ENCODE peak calls at places on chromosomes 16 and 17, in nine cellular contexts. One of them, this sample, is unnamed.

GRCh38 chr17:19579192-19579668 is 45.6 kb downstream of the SLC47A1 start:
- DNase-seq in progenitor cell of endocrine pancreas: no peak
- DNase-seq in HFF-Myc: no peak
- DNase-seq in PC-9: no peak
- DNase-seq in AG10803: no peak
- DNase-seq in B cell: no peak
- DNase-seq in AG04450: no peak
- DNase-seq in left ventricle myocardium inferior: no peak
- DNase-seq in heart left ventricle: no peak
- DNase-seq in this sample: no peak

GRCh38 chr16:24822542-24822941 is 23.2 kb upstream of the SLC5A11 start:
- DNase-seq in PC-9: no peak
- DNase-seq in HFF-Myc: no peak
- DNase-seq in heart left ventricle: no peak
- DNase-seq in progenitor cell of endocrine pancreas: no peak
- DNase-seq in AG04450: no peak
- DNase-seq in left ventricle myocardium inferior: no peak
- DNase-seq in B cell: no peak
- DNase-seq in AG10803: no peak
- DNase-seq in this sample: no peak

GRCh38 chr17:45719335-45720071 is 64.6 kb upstream of the CRHR1 start:
- DNase-seq in PC-9: peak
- DNase-seq in progenitor cell of endocrine pancreas: no peak
- DNase-seq in AG10803: peak
- DNase-seq in AG04450: peak
- DNase-seq in B cell: no peak
- DNase-seq in HFF-Myc: peak
- DNase-seq in left ventricle myocardium inferior: no peak
- DNase-seq in heart left ventricle: no peak
- DNase-seq in this sample: no peak

GRCh38 chr17:69103557-69104233 is 38.0 kb downstream of the ABCA6 start:
- DNase-seq in AG04450: no peak
- DNase-seq in heart left ventricle: no peak
- DNase-seq in B cell: no peak
- DNase-seq in progenitor cell of endocrine pancreas: peak
- DNase-seq in HFF-Myc: no peak
- DNase-seq in AG10803: no peak
- DNase-seq in left ventricle myocardium inferior: no peak
- DNase-seq in PC-9: no peak
- DNase-seq in this sample: no peak

GRCh38 chr17:43645765-43646481 is 15.8 kb downstream of the MEOX1 start:
- DNase-seq in HFF-Myc: no peak
- DNase-seq in AG04450: no peak
- DNase-seq in AG10803: peak
- DNase-seq in B cell: peak
- DNase-seq in PC-9: no peak
- DNase-seq in left ventricle myocardium inferior: peak
- DNase-seq in heart left ventricle: peak
- DNase-seq in progenitor cell of endocrine pancreas: peak
- DNase-seq in this sample: no peak

GRCh38 chr17:74386397-74386796 is 19.1 kb downstream of the GPR142 start:
- DNase-seq in progenitor cell of endocrine pancreas: no peak
- DNase-seq in PC-9: no peak
- DNase-seq in AG10803: no peak
- DNase-seq in HFF-Myc: no peak
- DNase-seq in B cell: no peak
- DNase-seq in heart left ventricle: peak
- DNase-seq in left ventricle myocardium inferior: peak
- DNase-seq in AG04450: no peak
- DNase-seq in this sample: no peak

GRCh38 chr17:4142107-4142900 is 526 bp downstream of the ZZEF1 start:
- DNase-seq in PC-9: no peak
- DNase-seq in B cell: no peak
- DNase-seq in HFF-Myc: no peak
- DNase-seq in AG04450: no peak
- DNase-seq in left ventricle myocardium inferior: peak
- DNase-seq in AG10803: peak
- DNase-seq in heart left ventricle: peak
- DNase-seq in progenitor cell of endocrine pancreas: no peak
- DNase-seq in this sample: no peak

GRCh38 chr17:68356520-68356919 is 65.2 kb downstream of the ARSG start:
- DNase-seq in progenitor cell of endocrine pancreas: no peak
- DNase-seq in left ventricle myocardium inferior: no peak
- DNase-seq in AG04450: no peak
- DNase-seq in PC-9: no peak
- DNase-seq in AG10803: no peak
- DNase-seq in heart left ventricle: no peak
- DNase-seq in B cell: no peak
- DNase-seq in HFF-Myc: no peak
- DNase-seq in this sample: peak

GRCh38 chr17:19614900-19615299 is 33.7 kb upstream of the ALDH3A2 start:
- DNase-seq in HFF-Myc: no peak
- DNase-seq in heart left ventricle: no peak
- DNase-seq in left ventricle myocardium inferior: no peak
- DNase-seq in AG04450: no peak
- DNase-seq in PC-9: no peak
- DNase-seq in progenitor cell of endocrine pancreas: no peak
- DNase-seq in B cell: no peak
- DNase-seq in AG10803: no peak
- DNase-seq in this sample: no peak

GRCh38 chr16:58678716-58679115 is 5.9 kb downstream of the SLC38A7 start:
- DNase-seq in left ventricle myocardium inferior: peak
- DNase-seq in progenitor cell of endocrine pancreas: no peak
- DNase-seq in B cell: no peak
- DNase-seq in AG10803: peak
- DNase-seq in heart left ventricle: peak
- DNase-seq in PC-9: peak
- DNase-seq in HFF-Myc: no peak
- DNase-seq in AG04450: no peak
- DNase-seq in this sample: no peak

GRCh38 chr16:65227041-65227835 is 105.4 kb upstream of the CDH11 start:
- DNase-seq in B cell: no peak
- DNase-seq in left ventricle myocardium inferior: no peak
- DNase-seq in AG10803: no peak
- DNase-seq in PC-9: no peak
- DNase-seq in AG04450: no peak
- DNase-seq in heart left ventricle: no peak
- DNase-seq in HFF-Myc: no peak
- DNase-seq in progenitor cell of endocrine pancreas: no peak
- DNase-seq in this sample: no peak

DNA sequence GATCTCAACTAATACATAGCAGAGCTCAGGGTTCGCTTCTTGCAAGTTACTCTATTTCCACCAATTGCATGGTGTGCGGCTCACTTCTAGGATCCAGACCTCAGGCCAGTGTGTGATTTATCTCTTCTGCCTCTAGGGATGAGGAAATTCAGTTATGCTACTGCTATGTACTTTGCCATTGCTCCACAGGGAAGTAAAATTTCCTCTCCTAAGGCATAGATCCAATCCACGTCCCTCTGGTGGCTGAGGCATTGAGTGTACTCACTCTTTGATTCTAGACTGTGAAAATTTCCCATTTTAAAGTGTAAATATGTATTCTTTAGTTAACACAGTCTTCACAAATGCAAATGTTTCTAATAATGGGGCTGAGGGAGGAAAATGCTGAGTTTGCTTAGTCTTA is 214.1 kb downstream of the HS3ST3B1 start:
- DNase-seq in PC-9: no peak
- DNase-seq in left ventricle myocardium inferior: no peak
- DNase-seq in progenitor cell of endocrine pancreas: no peak
- DNase-seq in B cell: no peak
- DNase-seq in AG04450: no peak
- DNase-seq in heart left ventricle: no peak
- DNase-seq in AG10803: peak
- DNase-seq in HFF-Myc: no peak
- DNase-seq in this sample: no peak
- TF ChIP-seq CTCF in PC-9: no peak
- TF ChIP-seq CTCF in left ventricle myocardium inferior: no peak
- TF ChIP-seq CTCF in progenitor cell of endocrine pancreas: no peak
- TF ChIP-seq CTCF in B cell: no peak
- TF ChIP-seq CTCF in AG04450: peak
- TF ChIP-seq CTCF in heart left ventricle: no peak
- TF ChIP-seq CTCF in AG10803: peak
- TF ChIP-seq CTCF in HFF-Myc: no peak
- TF ChIP-seq CTCF in this sample: no peak

DNA sequence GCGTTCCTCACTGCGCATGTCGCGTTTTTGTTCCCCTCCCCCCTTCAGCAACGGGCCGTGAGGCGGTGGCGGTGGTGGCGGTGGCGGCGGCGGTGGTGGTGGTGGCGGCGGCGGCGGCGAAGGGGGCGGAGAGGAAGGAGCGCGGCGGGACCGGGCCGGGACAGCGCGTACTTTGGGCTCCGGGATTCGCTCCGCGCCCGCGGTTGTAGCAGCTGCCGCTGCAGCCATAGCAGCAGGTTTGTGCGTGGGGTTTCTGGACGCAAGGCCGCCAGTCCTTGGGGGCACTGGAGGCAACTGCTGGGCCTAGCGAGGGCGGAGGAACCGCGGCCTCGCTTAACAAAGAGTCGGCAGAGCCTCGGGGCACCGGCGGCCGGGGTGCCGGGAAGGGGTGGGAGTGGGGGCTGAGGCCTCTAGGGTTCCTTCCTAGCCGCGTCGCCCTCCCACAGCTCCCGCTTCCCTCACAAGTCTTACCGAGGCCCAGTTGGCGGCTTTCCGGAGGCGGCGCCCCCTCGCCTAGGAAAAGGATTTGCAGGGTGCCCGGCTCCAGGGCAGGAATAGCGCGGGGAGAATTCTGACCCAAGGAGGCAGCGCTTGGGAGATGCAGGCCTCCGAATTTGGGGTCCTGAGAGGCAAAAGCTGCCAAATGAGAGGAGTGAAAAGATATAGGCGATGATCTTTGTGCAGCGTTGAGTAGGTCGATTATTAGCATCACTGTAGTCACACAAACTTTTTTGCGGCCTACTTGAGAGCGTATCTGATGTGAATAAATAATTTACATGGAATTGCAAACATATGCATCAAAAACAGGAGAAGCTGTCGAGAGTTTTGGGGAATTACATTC is at the start of gene DDX42:
- DNase-seq in B cell: no peak
- DNase-seq in HFF-Myc: no peak
- DNase-seq in progenitor cell of endocrine pancreas: peak
- DNase-seq in AG10803: peak
- DNase-seq in left ventricle myocardium inferior: peak
- DNase-seq in AG04450: no peak
- DNase-seq in PC-9: no peak
- DNase-seq in heart left ventricle: peak
- DNase-seq in this sample: no peak
- TF ChIP-seq CTCF in B cell: no peak
- TF ChIP-seq CTCF in HFF-Myc: no peak
- TF ChIP-seq CTCF in progenitor cell of endocrine pancreas: peak
- TF ChIP-seq CTCF in AG10803: no peak
- TF ChIP-seq CTCF in left ventricle myocardium inferior: peak
- TF ChIP-seq CTCF in AG04450: peak
- TF ChIP-seq CTCF in PC-9: no peak
- TF ChIP-seq CTCF in heart left ventricle: no peak
- TF ChIP-seq CTCF in this sample: no peak

GRCh38 chr16:8853611-8854010 is 15.2 kb downstream of the CARHSP1 start:
- DNase-seq in PC-9: no peak
- DNase-seq in left ventricle myocardium inferior: no peak
- DNase-seq in progenitor cell of endocrine pancreas: no peak
- DNase-seq in B cell: no peak
- DNase-seq in HFF-Myc: no peak
- DNase-seq in heart left ventricle: no peak
- DNase-seq in AG04450: no peak
- DNase-seq in AG10803: no peak
- DNase-seq in this sample: no peak

GRCh38 chr16:8854298-8854948 is 14.4 kb downstream of the CARHSP1 start:
- DNase-seq in left ventricle myocardium inferior: no peak
- DNase-seq in AG10803: no peak
- DNase-seq in AG04450: no peak
- DNase-seq in heart left ventricle: no peak
- DNase-seq in PC-9: no peak
- DNase-seq in HFF-Myc: no peak
- DNase-seq in progenitor cell of endocrine pancreas: no peak
- DNase-seq in B cell: no peak
- DNase-seq in this sample: no peak

GRCh38 chr16:8855972-8856371 is 12.8 kb downstream of the CARHSP1 start:
- DNase-seq in PC-9: no peak
- DNase-seq in heart left ventricle: no peak
- DNase-seq in AG10803: no peak
- DNase-seq in left ventricle myocardium inferior: no peak
- DNase-seq in AG04450: no peak
- DNase-seq in progenitor cell of endocrine pancreas: no peak
- DNase-seq in HFF-Myc: no peak
- DNase-seq in B cell: no peak
- DNase-seq in this sample: no peak

GRCh38 chr16:8853150-8853549 is 15.7 kb downstream of the CARHSP1 start:
- DNase-seq in heart left ventricle: no peak
- DNase-seq in progenitor cell of endocrine pancreas: no peak
- DNase-seq in AG10803: no peak
- DNase-seq in HFF-Myc: no peak
- DNase-seq in AG04450: no peak
- DNase-seq in left ventricle myocardium inferior: no peak
- DNase-seq in B cell: no peak
- DNase-seq in PC-9: no peak
- DNase-seq in this sample: no peak

DNA sequence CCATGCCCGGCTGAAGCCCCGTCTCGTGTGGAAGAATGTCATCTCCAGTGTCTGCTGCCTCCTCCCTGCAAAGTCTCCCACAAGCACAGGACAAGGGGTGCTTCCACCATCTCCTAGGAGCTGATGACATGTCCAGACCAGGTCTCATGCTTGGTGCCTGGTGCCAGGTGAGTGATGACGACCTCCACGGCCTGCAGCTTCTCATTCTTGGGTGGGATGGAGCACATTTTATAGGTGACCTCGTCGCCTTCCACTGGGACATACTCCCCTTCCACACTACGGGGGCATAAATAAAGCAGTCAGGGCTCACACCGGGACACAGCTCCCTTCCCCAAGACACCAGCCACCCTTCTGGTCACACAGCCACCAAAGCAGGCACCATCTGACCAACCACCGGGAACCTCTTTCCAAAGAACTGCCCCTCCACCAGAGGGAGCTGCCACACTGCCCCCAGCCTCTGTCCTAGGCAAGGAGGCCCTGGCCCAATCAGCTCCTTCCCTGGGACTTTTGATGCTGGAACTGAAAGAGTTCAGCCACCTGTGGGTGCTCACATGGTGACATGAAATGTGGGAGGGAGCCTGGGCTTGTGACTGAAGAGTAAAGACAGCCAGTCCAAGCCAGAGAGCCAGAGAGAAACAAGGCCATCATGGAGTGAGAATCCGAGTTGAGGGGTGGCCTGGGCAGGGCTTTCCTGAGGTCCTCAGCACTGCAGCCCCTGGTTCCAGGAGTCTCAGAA is 13.6 kb downstream of the CARHSP1 start:
- DNase-seq in AG04450: no peak
- DNase-seq in left ventricle myocardium inferior: no peak
- DNase-seq in AG10803: no peak
- DNase-seq in B cell: no peak
- DNase-seq in heart left ventricle: no peak
- DNase-seq in progenitor cell of endocrine pancreas: no peak
- DNase-seq in HFF-Myc: no peak
- DNase-seq in PC-9: no peak
- DNase-seq in this sample: no peak
- TF ChIP-seq CTCF in AG04450: peak
- TF ChIP-seq CTCF in left ventricle myocardium inferior: no peak
- TF ChIP-seq CTCF in AG10803: no peak
- TF ChIP-seq CTCF in B cell: no peak
- TF ChIP-seq CTCF in heart left ventricle: no peak
- TF ChIP-seq CTCF in progenitor cell of endocrine pancreas: no peak
- TF ChIP-seq CTCF in HFF-Myc: peak
- TF ChIP-seq CTCF in PC-9: no peak
- TF ChIP-seq CTCF in this sample: no peak

GRCh38 chr17:18314731-18315497 is at the start of the genes SMCR8 and TOP3A:
- DNase-seq in heart left ventricle: peak
- DNase-seq in PC-9: peak
- DNase-seq in left ventricle myocardium inferior: peak
- DNase-seq in HFF-Myc: peak
- DNase-seq in AG04450: peak
- DNase-seq in AG10803: peak
- DNase-seq in B cell: peak
- DNase-seq in progenitor cell of endocrine pancreas: peak
- DNase-seq in this sample: peak
- TF ChIP-seq CTCF in heart left ventricle: no peak
- TF ChIP-seq CTCF in PC-9: no peak
- TF ChIP-seq CTCF in left ventricle myocardium inferior: no peak
- TF ChIP-seq CTCF in HFF-Myc: no peak
- TF ChIP-seq CTCF in AG04450: no peak
- TF ChIP-seq CTCF in AG10803: no peak
- TF ChIP-seq CTCF in B cell: no peak
- TF ChIP-seq CTCF in progenitor cell of endocrine pancreas: no peak
- TF ChIP-seq CTCF in this sample: no peak